ENCODE peak calls at places on chromosome 3, in six cellular contexts. R is aorta, K is IMR-90, N is MG63, J is ovary, W is pancreas. G is an unnamed sample.

GRCh38 chr3:28317438-28318022 is 31.0 kb upstream of the ZCWPW2 start:
- DNase-seq in R (no peak), K (peak; percentile 38), N (no peak), J (no peak), W (no peak), G (no peak)

GRCh38 chr3:186307594-186307993 is 54.4 kb downstream of the DGKG start:
- DNase-seq in R (no peak), K (peak; percentile 52), N (peak; percentile 7), J (no peak), W (no peak), G (no peak)

GRCh38 chr3:197354195-197355059 is 56.0 kb upstream of the DLG1 start:
- DNase-seq in R (peak; percentile 62), K (peak; percentile 73), N (peak; percentile 49), J (peak; percentile 62), W (no peak), G (peak; percentile 61)

GRCh38 chr3:56784452-56785001 is 17.2 kb downstream of the ARHGEF3 start:
- DNase-seq in R (no peak), K (no peak), N (no peak), J (no peak), W (no peak), G (no peak)

GRCh38 chr3:174413057-174413912 is 445.8 kb upstream of the NAALADL2 start:
- DNase-seq in R (no peak), K (no peak), N (no peak), J (no peak), W (no peak), G (no peak)

GRCh38 chr3:142447308-142447851 is 457 bp downstream of the XRN1 start:
- DNase-seq in R (peak; percentile 55), K (peak; percentile 46), N (peak; percentile 43), J (peak; percentile 44), W (peak; percentile 24), G (peak; percentile 22)

GRCh38 chr3:139198929-139199328 is 144.9 kb upstream of the MRPS22 start:
- DNase-seq in R (no peak), K (peak; percentile 8), N (peak; percentile 44), J (no peak), W (no peak), G (no peak)

GRCh38 chr3:172713316-172713715 is 2.4 kb upstream of the NCEH1 start:
- DNase-seq in R (no peak), K (no peak), N (no peak), J (no peak), W (no peak), G (no peak)

GRCh38 chr3:150765949-150766720 is 3.2 kb upstream of the SIAH2 start:
- DNase-seq in R (no peak), K (peak; percentile 78), N (no peak), J (no peak), W (no peak), G (no peak)

GRCh38 chr3:184230603-184231528 is 1.5 kb downstream of the VWA5B2 start:
- DNase-seq in R (no peak), K (no peak), N (no peak), J (no peak), W (no peak), G (no peak)
- H3K27me3 ChIP-seq in R (no peaks in the 10 kb centered on the region), K (peaks cover 65% of the 10 kb centered on the region), N (peaks cover 52% of the 10 kb centered on the region), J (no peaks in the 10 kb centered on the region), W (no peaks in the 10 kb centered on the region), G (peaks cover 94% of the 10 kb centered on the region)

DNA sequence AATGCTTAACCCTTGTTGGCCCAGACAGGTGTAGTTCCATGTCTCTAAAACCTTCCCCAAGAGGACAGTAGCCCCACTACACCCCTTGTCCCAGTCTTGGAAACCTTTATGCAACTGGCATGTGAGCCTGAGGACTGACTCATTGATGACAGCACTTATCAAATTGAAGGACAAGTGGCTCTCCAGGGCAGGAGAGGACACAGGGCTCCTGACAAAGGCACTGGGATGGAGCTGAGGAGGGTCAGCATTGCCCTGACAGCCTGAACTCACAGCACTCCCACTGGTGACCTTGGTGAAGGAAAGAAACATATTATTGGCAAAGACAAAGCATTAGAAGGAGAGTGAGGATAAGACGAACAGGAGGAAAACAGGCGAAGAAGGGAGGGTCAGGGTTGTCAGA is 139.9 kb downstream of the EPHB1 start:
- DNase-seq in R (no peak), K (no peak), N (no peak), J (no peak), W (no peak), G (no peak)
- H3K27me3 ChIP-seq in R (no peaks in the 10 kb centered on the region), K (no peaks in the 10 kb centered on the region), N (no peaks in the 10 kb centered on the region), J (no peaks in the 10 kb centered on the region), W (no peaks in the 10 kb centered on the region), G (no peaks in the 10 kb centered on the region)

DNA sequence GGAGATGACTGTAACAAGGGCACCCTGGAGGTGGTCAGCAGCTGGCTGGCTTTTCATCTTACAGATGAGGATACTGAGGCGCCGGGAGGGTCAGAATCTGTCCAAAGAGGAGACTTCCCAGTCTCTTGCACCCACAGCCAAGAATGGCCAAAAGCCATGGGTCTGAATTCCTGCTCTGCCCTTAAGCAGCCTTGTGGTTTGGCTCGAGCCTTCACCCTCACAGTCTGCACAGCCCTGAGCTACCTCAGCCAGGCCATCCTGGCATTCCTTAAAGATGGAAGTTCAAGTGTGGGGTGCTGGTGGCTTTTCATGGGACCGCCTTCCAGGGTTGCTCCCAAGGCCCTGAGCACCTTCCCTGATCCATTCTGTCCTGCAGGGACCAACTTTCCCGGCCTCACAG is 59.2 kb downstream of the CACNA2D2 start:
- DNase-seq in R (no peak), K (no peak), N (peak; percentile 8), J (no peak), W (no peak), G (no peak)
- H3K27me3 ChIP-seq in R (no peaks in the 10 kb centered on the region), K (peaks cover 80% of the 10 kb centered on the region), N (no peaks in the 10 kb centered on the region), J (no peaks in the 10 kb centered on the region), W (no peaks in the 10 kb centered on the region), G (no peaks in the 10 kb centered on the region)

GRCh38 chr3:88987786-88988185 is 119.6 kb upstream of the EPHA3 start:
- DNase-seq in R (no peak), K (no peak), N (no peak), J (no peak), W (no peak), G (no peak)

GRCh38 chr3:88986834-88987233 is 120.6 kb upstream of the EPHA3 start:
- DNase-seq in R (no peak), K (peak; percentile 65), N (no peak), J (no peak), W (no peak), G (no peak)

GRCh38 chr3:88984266-88984665 is 123.2 kb upstream of the EPHA3 start:
- DNase-seq in R (no peak), K (no peak), N (no peak), J (no peak), W (no peak), G (no peak)

GRCh38 chr3:88984832-88985231 is 122.6 kb upstream of the EPHA3 start:
- DNase-seq in R (no peak), K (no peak), N (no peak), J (no peak), W (no peak), G (no peak)

GRCh38 chr3:88985491-88985890 is 121.9 kb upstream of the EPHA3 start:
- DNase-seq in R (no peak), K (peak; percentile 21), N (no peak), J (no peak), W (no peak), G (no peak)
- H3K27me3 ChIP-seq in R (no peaks in the 10 kb centered on the region), K (no peaks in the 10 kb centered on the region), N (no peaks in the 10 kb centered on the region), J (no peaks in the 10 kb centered on the region), W (no peaks in the 10 kb centered on the region), G (no peaks in the 10 kb centered on the region)

DNA sequence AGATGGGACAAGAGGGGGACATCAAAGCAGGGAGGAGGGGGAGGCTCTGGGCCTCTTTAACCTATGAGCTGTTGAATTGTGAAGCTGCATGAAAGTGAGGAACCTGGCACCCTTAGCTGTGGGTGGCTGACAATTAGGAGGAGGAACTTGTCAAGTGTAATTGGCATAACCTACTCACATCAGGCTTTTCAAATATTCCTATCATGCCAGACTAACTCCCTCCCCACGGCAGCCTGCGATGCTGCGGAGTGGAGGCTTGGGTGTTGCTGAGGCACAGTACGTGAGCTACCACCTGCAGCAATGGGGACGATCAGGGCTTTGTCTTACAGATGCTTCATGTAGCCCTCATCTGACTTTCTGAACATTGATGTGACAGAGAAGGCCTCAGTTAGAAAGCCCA is 180.7 kb upstream of the SNTN start:
- DNase-seq in R (no peak), K (no peak), N (no peak), J (no peak), W (no peak), G (no peak)
- H3K27me3 ChIP-seq in R (no peaks in the 10 kb centered on the region), K (no peaks in the 10 kb centered on the region), N (no peaks in the 10 kb centered on the region), J (no peaks in the 10 kb centered on the region), W (no peaks in the 10 kb centered on the region), G (peaks cover 12% of the 10 kb centered on the region)

GRCh38 chr3:66953934-66954333 is 44.2 kb upstream of the KBTBD8 start:
- DNase-seq in R (no peak), K (no peak), N (no peak), J (no peak), W (no peak), G (no peak)
- H3K27me3 ChIP-seq in R (no peaks in the 10 kb centered on the region), K (peaks cover 7% of the 10 kb centered on the region), N (no peaks in the 10 kb centered on the region), J (no peaks in the 10 kb centered on the region), W (no peaks in the 10 kb centered on the region), G (peaks cover 81% of the 10 kb centered on the region)

GRCh38 chr3:169667380-169667671 is 3.8 kb upstream of the MECOM start:
- DNase-seq in R (no peak), K (no peak), N (no peak), J (no peak), W (no peak), G (no peak)

GRCh38 chr3:169667710-169668080 is 4.2 kb upstream of the MECOM start:
- DNase-seq in R (no peak), K (no peak), N (no peak), J (no peak), W (no peak), G (no peak)

GRCh38 chr3:169665264-169666078 is 2.0 kb upstream of the MECOM start:
- DNase-seq in R (no peak), K (no peak), N (no peak), J (no peak), W (no peak), G (no peak)

GRCh38 chr3:169666501-169667379 is 3.2 kb upstream of the MECOM start:
- DNase-seq in R (no peak), K (no peak), N (no peak), J (no peak), W (peak; percentile 95), G (no peak)

GRCh38 chr3:169666079-169666436 is 2.5 kb upstream of the MECOM start:
- DNase-seq in R (no peak), K (no peak), N (no peak), J (no peak), W (no peak), G (no peak)
- H3K27me3 ChIP-seq in R (no peaks in the 10 kb centered on the region), K (peaks cover 44% of the 10 kb centered on the region), N (peaks cover 76% of the 10 kb centered on the region), J (no peaks in the 10 kb centered on the region), W (no peaks in the 10 kb centered on the region), G (peaks cover 95% of the 10 kb centered on the region)

GRCh38 chr3:127954642-127955041 is 39.6 kb downstream of the KBTBD12 start:
- DNase-seq in R (peak; percentile 64), K (no peak), N (no peak), J (no peak), W (no peak), G (peak; percentile 56)

GRCh38 chr3:127953636-127954035 is 38.6 kb downstream of the KBTBD12 start:
- DNase-seq in R (no peak), K (peak; percentile 18), N (no peak), J (no peak), W (no peak), G (no peak)

GRCh38 chr3:127955680-127956079 is 40.6 kb downstream of the KBTBD12 start:
- DNase-seq in R (no peak), K (no peak), N (no peak), J (no peak), W (no peak), G (no peak)

GRCh38 chr3:127951276-127951675 is 36.2 kb downstream of the KBTBD12 start:
- DNase-seq in R (no peak), K (peak; percentile 54), N (peak; percentile 87), J (no peak), W (no peak), G (no peak)

GRCh38 chr3:127953092-127953491 is 38.1 kb downstream of the KBTBD12 start:
- DNase-seq in R (no peak), K (peak; percentile 29), N (peak; percentile 67), J (no peak), W (no peak), G (no peak)
- H3K27me3 ChIP-seq in R (no peaks in the 10 kb centered on the region), K (peaks cover 11% of the 10 kb centered on the region), N (no peaks in the 10 kb centered on the region), J (no peaks in the 10 kb centered on the region), W (no peaks in the 10 kb centered on the region), G (no peaks in the 10 kb centered on the region)

G was measured in left ventricle myocardium inferior.